ENCODE peak calls at places on chromosomes 12 and 14, in ten cellular contexts. One of them, this sample, is unnamed. For H3K4me1, the result is how much of the 10 kb centered on the place peaks cover.

GRCh38 chr12:69988601-69989194 is 163.7 kb downstream of the MYRFL start:
- DNase-seq in astrocyte: peak
- DNase-seq in thoracic aorta: no peak
- DNase-seq in psoas muscle: no peak
- DNase-seq in CD8-positive, alpha-beta memory T cell: no peak
- DNase-seq in CD4-positive, alpha-beta memory T cell: no peak
- DNase-seq in kidney: no peak
- DNase-seq in pancreas: no peak
- DNase-seq in mesendoderm: no peak
- DNase-seq in GM23248: peak
- DNase-seq in this sample: no peak

GRCh38 chr14:60736494-60736893 is 1.9 kb downstream of the MNAT1 start:
- DNase-seq in astrocyte: peak
- DNase-seq in thoracic aorta: no peak
- DNase-seq in psoas muscle: no peak
- DNase-seq in CD8-positive, alpha-beta memory T cell: no peak
- DNase-seq in CD4-positive, alpha-beta memory T cell: no peak
- DNase-seq in kidney: no peak
- DNase-seq in pancreas: no peak
- DNase-seq in mesendoderm: peak
- DNase-seq in GM23248: peak
- DNase-seq in this sample: no peak

GRCh38 chr12:94625531-94625930 is 24.8 kb downstream of the TMCC3 start:
- DNase-seq in astrocyte: no peak
- DNase-seq in thoracic aorta: no peak
- DNase-seq in psoas muscle: no peak
- DNase-seq in CD8-positive, alpha-beta memory T cell: no peak
- DNase-seq in CD4-positive, alpha-beta memory T cell: no peak
- DNase-seq in kidney: no peak
- DNase-seq in pancreas: no peak
- DNase-seq in mesendoderm: no peak
- DNase-seq in GM23248: no peak
- DNase-seq in this sample: no peak

GRCh38 chr12:6463211-6463610 is 7.3 kb downstream of the VAMP1 start:
- DNase-seq in astrocyte: no peak
- DNase-seq in thoracic aorta: no peak
- DNase-seq in psoas muscle: no peak
- DNase-seq in CD8-positive, alpha-beta memory T cell: peak
- DNase-seq in CD4-positive, alpha-beta memory T cell: peak
- DNase-seq in kidney: no peak
- DNase-seq in pancreas: no peak
- DNase-seq in mesendoderm: no peak
- DNase-seq in GM23248: no peak
- DNase-seq in this sample: no peak

GRCh38 chr12:77894548-77894947 is 63.9 kb downstream of the NAV3 start:
- DNase-seq in astrocyte: no peak
- DNase-seq in thoracic aorta: no peak
- DNase-seq in psoas muscle: no peak
- DNase-seq in CD8-positive, alpha-beta memory T cell: no peak
- DNase-seq in CD4-positive, alpha-beta memory T cell: no peak
- DNase-seq in kidney: no peak
- DNase-seq in pancreas: no peak
- DNase-seq in mesendoderm: peak
- DNase-seq in GM23248: no peak
- DNase-seq in this sample: no peak

GRCh38 chr14:71739273-71739990 is 192.8 kb upstream of the RGS6 start:
- DNase-seq in astrocyte: no peak
- DNase-seq in thoracic aorta: no peak
- DNase-seq in psoas muscle: no peak
- DNase-seq in CD8-positive, alpha-beta memory T cell: no peak
- DNase-seq in CD4-positive, alpha-beta memory T cell: no peak
- DNase-seq in kidney: no peak
- DNase-seq in pancreas: no peak
- DNase-seq in mesendoderm: peak
- DNase-seq in GM23248: peak
- DNase-seq in this sample: no peak

GRCh38 chr12:31736472-31736871 is 7.7 kb upstream of the AMN1 start:
- DNase-seq in astrocyte: peak
- DNase-seq in thoracic aorta: no peak
- DNase-seq in psoas muscle: no peak
- DNase-seq in CD8-positive, alpha-beta memory T cell: no peak
- DNase-seq in CD4-positive, alpha-beta memory T cell: peak
- DNase-seq in kidney: no peak
- DNase-seq in pancreas: no peak
- DNase-seq in mesendoderm: no peak
- DNase-seq in GM23248: peak
- DNase-seq in this sample: peak

GRCh38 chr12:123713398-123714301 is 1.5 kb downstream of the ATP6V0A2 start:
- DNase-seq in astrocyte: peak
- DNase-seq in thoracic aorta: no peak
- DNase-seq in psoas muscle: no peak
- DNase-seq in CD8-positive, alpha-beta memory T cell: no peak
- DNase-seq in CD4-positive, alpha-beta memory T cell: peak
- DNase-seq in kidney: no peak
- DNase-seq in pancreas: no peak
- DNase-seq in mesendoderm: peak
- DNase-seq in GM23248: peak
- DNase-seq in this sample: no peak

GRCh38 chr12:96247567-96247962 is 53.4 kb downstream of the ELK3 start:
- DNase-seq in astrocyte: no peak
- DNase-seq in thoracic aorta: no peak
- DNase-seq in psoas muscle: no peak
- DNase-seq in CD8-positive, alpha-beta memory T cell: no peak
- DNase-seq in CD4-positive, alpha-beta memory T cell: no peak
- DNase-seq in kidney: no peak
- DNase-seq in pancreas: no peak
- DNase-seq in mesendoderm: no peak
- DNase-seq in GM23248: peak
- DNase-seq in this sample: no peak

GRCh38 chr12:69904761-69905160 is 79.7 kb downstream of the MYRFL start:
- DNase-seq in astrocyte: peak
- DNase-seq in thoracic aorta: no peak
- DNase-seq in psoas muscle: no peak
- DNase-seq in CD8-positive, alpha-beta memory T cell: no peak
- DNase-seq in CD4-positive, alpha-beta memory T cell: no peak
- DNase-seq in kidney: no peak
- DNase-seq in pancreas: no peak
- DNase-seq in mesendoderm: peak
- DNase-seq in GM23248: peak
- DNase-seq in this sample: no peak

GRCh38 chr12:15854916-15855315 is 27.3 kb upstream of the STRAP start:
- DNase-seq in astrocyte: no peak
- DNase-seq in thoracic aorta: no peak
- DNase-seq in psoas muscle: no peak
- DNase-seq in CD8-positive, alpha-beta memory T cell: no peak
- DNase-seq in CD4-positive, alpha-beta memory T cell: no peak
- DNase-seq in kidney: no peak
- DNase-seq in pancreas: no peak
- DNase-seq in mesendoderm: peak
- DNase-seq in GM23248: peak
- DNase-seq in this sample: no peak

GRCh38 chr14:96508900-96509299 is 6.7 kb downstream of the PAPOLA start:
- DNase-seq in astrocyte: no peak
- DNase-seq in thoracic aorta: no peak
- DNase-seq in psoas muscle: no peak
- DNase-seq in CD8-positive, alpha-beta memory T cell: no peak
- DNase-seq in CD4-positive, alpha-beta memory T cell: no peak
- DNase-seq in kidney: no peak
- DNase-seq in pancreas: no peak
- DNase-seq in mesendoderm: no peak
- DNase-seq in GM23248: no peak
- DNase-seq in this sample: no peak

GRCh38 chr12:9405861-9406563 is 197.8 kb upstream of the PZP start:
- DNase-seq in astrocyte: no peak
- DNase-seq in thoracic aorta: no peak
- DNase-seq in psoas muscle: no peak
- DNase-seq in CD8-positive, alpha-beta memory T cell: no peak
- DNase-seq in CD4-positive, alpha-beta memory T cell: no peak
- DNase-seq in kidney: no peak
- DNase-seq in pancreas: no peak
- DNase-seq in mesendoderm: peak
- DNase-seq in GM23248: no peak
- DNase-seq in this sample: no peak

GRCh38 chr12:40692617-40693502 is 621 bp downstream of the CNTN1 start:
- DNase-seq in astrocyte: no peak
- DNase-seq in thoracic aorta: no peak
- DNase-seq in psoas muscle: peak
- DNase-seq in CD8-positive, alpha-beta memory T cell: no peak
- DNase-seq in CD4-positive, alpha-beta memory T cell: no peak
- DNase-seq in kidney: peak
- DNase-seq in pancreas: peak
- DNase-seq in mesendoderm: peak
- DNase-seq in GM23248: peak
- DNase-seq in this sample: no peak

DNA sequence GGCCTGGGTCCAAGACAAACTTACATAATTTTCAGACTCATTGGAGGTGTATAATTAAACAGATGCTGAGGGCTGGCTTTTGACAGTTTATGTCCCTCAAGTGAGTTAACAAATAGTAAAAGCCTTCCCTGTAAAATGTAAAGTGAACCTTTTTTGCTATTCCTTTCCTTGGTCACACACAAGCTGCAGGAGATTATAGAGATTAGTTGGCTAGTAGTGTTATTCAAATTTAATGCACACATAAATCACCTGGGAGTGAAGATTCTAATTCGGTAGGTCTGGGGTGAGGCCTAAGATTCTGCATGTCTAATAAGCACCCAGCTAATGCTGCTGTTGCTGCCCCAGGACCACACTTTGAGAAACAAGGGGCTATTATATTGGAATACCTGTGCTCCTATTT is 206.2 kb upstream of the SSTR1 start:
- DNase-seq in astrocyte: no peak
- DNase-seq in thoracic aorta: no peak
- DNase-seq in psoas muscle: no peak
- DNase-seq in CD8-positive, alpha-beta memory T cell: no peak
- DNase-seq in CD4-positive, alpha-beta memory T cell: no peak
- DNase-seq in kidney: no peak
- DNase-seq in pancreas: no peak
- DNase-seq in mesendoderm: no peak
- DNase-seq in GM23248: no peak
- DNase-seq in this sample: no peak
- H3K4me1 ChIP-seq in astrocyte: under half
- H3K4me1 ChIP-seq in thoracic aorta: under half
- H3K4me1 ChIP-seq in psoas muscle: under half
- H3K4me1 ChIP-seq in CD8-positive, alpha-beta memory T cell: under half
- H3K4me1 ChIP-seq in CD4-positive, alpha-beta memory T cell: under half
- H3K4me1 ChIP-seq in kidney: under half
- H3K4me1 ChIP-seq in pancreas: under half
- H3K4me1 ChIP-seq in mesendoderm: under half
- H3K4me1 ChIP-seq in GM23248: under half
- H3K4me1 ChIP-seq in this sample: under half

GRCh38 chr12:2639020-2639298 is 155.8 kb upstream of the FKBP4 start:
- DNase-seq in astrocyte: no peak
- DNase-seq in thoracic aorta: no peak
- DNase-seq in psoas muscle: no peak
- DNase-seq in CD8-positive, alpha-beta memory T cell: no peak
- DNase-seq in CD4-positive, alpha-beta memory T cell: no peak
- DNase-seq in kidney: no peak
- DNase-seq in pancreas: no peak
- DNase-seq in mesendoderm: no peak
- DNase-seq in GM23248: no peak
- DNase-seq in this sample: no peak

GRCh38 chr12:2634481-2634880 is 160.3 kb upstream of the FKBP4 start:
- DNase-seq in astrocyte: no peak
- DNase-seq in thoracic aorta: no peak
- DNase-seq in psoas muscle: no peak
- DNase-seq in CD8-positive, alpha-beta memory T cell: no peak
- DNase-seq in CD4-positive, alpha-beta memory T cell: no peak
- DNase-seq in kidney: no peak
- DNase-seq in pancreas: no peak
- DNase-seq in mesendoderm: no peak
- DNase-seq in GM23248: no peak
- DNase-seq in this sample: no peak

GRCh38 chr12:2637371-2637770 is 157.4 kb upstream of the FKBP4 start:
- DNase-seq in astrocyte: no peak
- DNase-seq in thoracic aorta: no peak
- DNase-seq in psoas muscle: no peak
- DNase-seq in CD8-positive, alpha-beta memory T cell: no peak
- DNase-seq in CD4-positive, alpha-beta memory T cell: no peak
- DNase-seq in kidney: peak
- DNase-seq in pancreas: no peak
- DNase-seq in mesendoderm: no peak
- DNase-seq in GM23248: no peak
- DNase-seq in this sample: no peak

GRCh38 chr12:2638273-2639019 is 156.3 kb upstream of the FKBP4 start:
- DNase-seq in astrocyte: no peak
- DNase-seq in thoracic aorta: no peak
- DNase-seq in psoas muscle: no peak
- DNase-seq in CD8-positive, alpha-beta memory T cell: no peak
- DNase-seq in CD4-positive, alpha-beta memory T cell: no peak
- DNase-seq in kidney: peak
- DNase-seq in pancreas: no peak
- DNase-seq in mesendoderm: peak
- DNase-seq in GM23248: no peak
- DNase-seq in this sample: no peak

DNA sequence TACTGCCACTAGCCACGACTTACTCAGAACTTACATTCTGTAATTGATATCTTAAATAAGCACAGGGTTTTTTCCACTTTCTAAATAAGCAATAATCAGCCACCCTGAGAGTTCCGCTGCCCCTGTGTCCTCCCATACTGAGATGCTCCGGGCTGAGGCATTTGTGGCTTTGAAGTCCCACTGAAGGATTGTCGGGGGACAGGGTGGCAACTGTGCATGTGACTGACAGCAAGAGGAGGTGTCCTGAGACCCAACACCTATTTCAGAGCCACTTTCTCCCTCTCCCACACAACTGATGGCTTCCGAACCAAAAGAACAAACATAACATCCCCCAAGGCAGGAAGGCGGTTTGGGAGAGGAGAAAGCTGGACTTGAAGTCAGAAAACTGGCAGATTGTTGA is 158.0 kb upstream of the FKBP4 start:
- DNase-seq in astrocyte: no peak
- DNase-seq in thoracic aorta: no peak
- DNase-seq in psoas muscle: no peak
- DNase-seq in CD8-positive, alpha-beta memory T cell: no peak
- DNase-seq in CD4-positive, alpha-beta memory T cell: no peak
- DNase-seq in kidney: peak
- DNase-seq in pancreas: no peak
- DNase-seq in mesendoderm: no peak
- DNase-seq in GM23248: no peak
- DNase-seq in this sample: no peak
- H3K4me1 ChIP-seq in astrocyte: under half
- H3K4me1 ChIP-seq in thoracic aorta: under half
- H3K4me1 ChIP-seq in psoas muscle: under half
- H3K4me1 ChIP-seq in CD8-positive, alpha-beta memory T cell: under half
- H3K4me1 ChIP-seq in CD4-positive, alpha-beta memory T cell: under half
- H3K4me1 ChIP-seq in kidney: under half
- H3K4me1 ChIP-seq in pancreas: under half
- H3K4me1 ChIP-seq in mesendoderm: under half
- H3K4me1 ChIP-seq in GM23248: under half
- H3K4me1 ChIP-seq in this sample: under half

GRCh38 chr12:65889144-65889880 is 65.0 kb downstream of the HMGA2 start:
- DNase-seq in astrocyte: no peak
- DNase-seq in thoracic aorta: no peak
- DNase-seq in psoas muscle: no peak
- DNase-seq in CD8-positive, alpha-beta memory T cell: no peak
- DNase-seq in CD4-positive, alpha-beta memory T cell: no peak
- DNase-seq in kidney: no peak
- DNase-seq in pancreas: no peak
- DNase-seq in mesendoderm: no peak
- DNase-seq in GM23248: no peak
- DNase-seq in this sample: no peak
- H3K4me1 ChIP-seq in astrocyte: half or more
- H3K4me1 ChIP-seq in thoracic aorta: under half
- H3K4me1 ChIP-seq in psoas muscle: under half
- H3K4me1 ChIP-seq in CD8-positive, alpha-beta memory T cell: under half
- H3K4me1 ChIP-seq in CD4-positive, alpha-beta memory T cell: under half
- H3K4me1 ChIP-seq in kidney: under half
- H3K4me1 ChIP-seq in pancreas: under half
- H3K4me1 ChIP-seq in mesendoderm: under half
- H3K4me1 ChIP-seq in GM23248: half or more
- H3K4me1 ChIP-seq in this sample: under half

GRCh38 chr12:11834104-11834812 is 184.8 kb downstream of the ETV6 start:
- DNase-seq in astrocyte: peak
- DNase-seq in thoracic aorta: no peak
- DNase-seq in psoas muscle: no peak
- DNase-seq in CD8-positive, alpha-beta memory T cell: no peak
- DNase-seq in CD4-positive, alpha-beta memory T cell: no peak
- DNase-seq in kidney: no peak
- DNase-seq in pancreas: no peak
- DNase-seq in mesendoderm: no peak
- DNase-seq in GM23248: peak
- DNase-seq in this sample: no peak
- H3K4me1 ChIP-seq in astrocyte: under half
- H3K4me1 ChIP-seq in thoracic aorta: half or more
- H3K4me1 ChIP-seq in psoas muscle: under half
- H3K4me1 ChIP-seq in CD8-positive, alpha-beta memory T cell: under half
- H3K4me1 ChIP-seq in CD4-positive, alpha-beta memory T cell: under half
- H3K4me1 ChIP-seq in kidney: under half
- H3K4me1 ChIP-seq in pancreas: under half
- H3K4me1 ChIP-seq in mesendoderm: under half
- H3K4me1 ChIP-seq in GM23248: under half
- H3K4me1 ChIP-seq in this sample: under half

This sample was measured in CD8-positive, alpha-beta T cell.